ENCODE peak calls at places on chromosomes 2 and 18, in seven cellular contexts. One of them, this sample, is unnamed.
A peak's percentile ranks its signal among the peaks of the same experiment; 100 is the strongest.

GRCh38 chr2:239706407-239706806 is 305.6 kb upstream of the HDAC4 start:
- DNase-seq in right atrium auricular region: no peak
- DNase-seq in CD8-positive, alpha-beta memory T cell: no peak
- DNase-seq in GM23248: no peak
- DNase-seq in mesenteric fat pad: peak; percentile 65
- DNase-seq in cardiac muscle cell: no peak
- DNase-seq in ACHN: no peak
- DNase-seq in this sample: no peak

GRCh38 chr2:97701851-97702465 is 11.4 kb upstream of the ZAP70 start:
- DNase-seq in GM23248: no peak
- DNase-seq in ACHN: no peak
- DNase-seq in right atrium auricular region: peak; percentile 32
- DNase-seq in mesenteric fat pad: peak; percentile 74
- DNase-seq in CD8-positive, alpha-beta memory T cell: no peak
- DNase-seq in cardiac muscle cell: no peak
- DNase-seq in this sample: no peak

GRCh38 chr2:236758406-236758805 is 188.8 kb downstream of the ACKR3 start:
- DNase-seq in GM23248: no peak
- DNase-seq in cardiac muscle cell: no peak
- DNase-seq in right atrium auricular region: no peak
- DNase-seq in mesenteric fat pad: no peak
- DNase-seq in CD8-positive, alpha-beta memory T cell: no peak
- DNase-seq in ACHN: no peak
- DNase-seq in this sample: no peak

GRCh38 chr18:9823805-9824473 is 61.8 kb upstream of the TXNDC2 start:
- DNase-seq in mesenteric fat pad: no peak
- DNase-seq in right atrium auricular region: no peak
- DNase-seq in cardiac muscle cell: no peak
- DNase-seq in GM23248: peak; percentile 78
- DNase-seq in CD8-positive, alpha-beta memory T cell: no peak
- DNase-seq in ACHN: no peak
- DNase-seq in this sample: no peak

GRCh38 chr2:134900151-134900550 is 18.5 kb upstream of the CCNT2 start:
- DNase-seq in right atrium auricular region: no peak
- DNase-seq in mesenteric fat pad: no peak
- DNase-seq in GM23248: peak; percentile 39
- DNase-seq in ACHN: no peak
- DNase-seq in CD8-positive, alpha-beta memory T cell: no peak
- DNase-seq in cardiac muscle cell: no peak
- DNase-seq in this sample: no peak

GRCh38 chr2:77579076-77579769 is 57.0 kb upstream of the LRRTM4 start:
- DNase-seq in right atrium auricular region: no peak
- DNase-seq in cardiac muscle cell: no peak
- DNase-seq in ACHN: peak; percentile 49
- DNase-seq in GM23248: no peak
- DNase-seq in CD8-positive, alpha-beta memory T cell: no peak
- DNase-seq in mesenteric fat pad: no peak
- DNase-seq in this sample: no peak

GRCh38 chr2:26849056-26850001 is 1.4 kb downstream of the DPYSL5 start:
- DNase-seq in mesenteric fat pad: no peak
- DNase-seq in right atrium auricular region: no peak
- DNase-seq in GM23248: no peak
- DNase-seq in cardiac muscle cell: peak; percentile 33
- DNase-seq in ACHN: no peak
- DNase-seq in CD8-positive, alpha-beta memory T cell: no peak
- DNase-seq in this sample: peak; percentile 40

GRCh38 chr2:194705398-194705797 is 951.6 kb upstream of the SLC39A10 start:
- DNase-seq in mesenteric fat pad: no peak
- DNase-seq in ACHN: no peak
- DNase-seq in right atrium auricular region: no peak
- DNase-seq in cardiac muscle cell: no peak
- DNase-seq in GM23248: no peak
- DNase-seq in CD8-positive, alpha-beta memory T cell: no peak
- DNase-seq in this sample: no peak

GRCh38 chr2:205719864-205720263 is 37.6 kb downstream of the NRP2 start:
- DNase-seq in cardiac muscle cell: no peak
- DNase-seq in GM23248: no peak
- DNase-seq in CD8-positive, alpha-beta memory T cell: no peak
- DNase-seq in ACHN: no peak
- DNase-seq in right atrium auricular region: no peak
- DNase-seq in mesenteric fat pad: no peak
- DNase-seq in this sample: no peak

GRCh38 chr2:162506706-162507105 is 162.8 kb downstream of the GCA start:
- DNase-seq in right atrium auricular region: no peak
- DNase-seq in mesenteric fat pad: no peak
- DNase-seq in ACHN: no peak
- DNase-seq in CD8-positive, alpha-beta memory T cell: no peak
- DNase-seq in cardiac muscle cell: no peak
- DNase-seq in GM23248: no peak
- DNase-seq in this sample: no peak

GRCh38 chr18:45802814-45803492 is 22.5 kb upstream of the SIGLEC15 start:
- DNase-seq in right atrium auricular region: no peak
- DNase-seq in cardiac muscle cell: no peak
- DNase-seq in mesenteric fat pad: no peak
- DNase-seq in CD8-positive, alpha-beta memory T cell: no peak
- DNase-seq in GM23248: peak; percentile 99
- DNase-seq in ACHN: peak; percentile 85
- DNase-seq in this sample: no peak

GRCh38 chr2:165055081-165055879 is 100.0 kb upstream of the SLC38A11 start:
- DNase-seq in ACHN: no peak
- DNase-seq in mesenteric fat pad: no peak
- DNase-seq in CD8-positive, alpha-beta memory T cell: no peak
- DNase-seq in GM23248: no peak
- DNase-seq in right atrium auricular region: no peak
- DNase-seq in cardiac muscle cell: peak; percentile 42
- DNase-seq in this sample: no peak

GRCh38 chr2:9737053-9737875 is 106.0 kb upstream of the TAF1B start:
- DNase-seq in cardiac muscle cell: no peak
- DNase-seq in ACHN: peak; percentile 17
- DNase-seq in GM23248: peak; percentile 59
- DNase-seq in right atrium auricular region: no peak
- DNase-seq in CD8-positive, alpha-beta memory T cell: no peak
- DNase-seq in mesenteric fat pad: no peak
- DNase-seq in this sample: no peak

GRCh38 chr2:197158591-197159550 is 151.7 kb downstream of the ANKRD44 start:
- DNase-seq in right atrium auricular region: no peak
- DNase-seq in ACHN: no peak
- DNase-seq in mesenteric fat pad: no peak
- DNase-seq in CD8-positive, alpha-beta memory T cell: no peak
- DNase-seq in cardiac muscle cell: no peak
- DNase-seq in GM23248: peak; percentile 30
- DNase-seq in this sample: no peak

GRCh38 chr2:234968633-234969328 is 17.0 kb downstream of the SH3BP4 start:
- DNase-seq in GM23248: no peak
- DNase-seq in ACHN: no peak
- DNase-seq in CD8-positive, alpha-beta memory T cell: no peak
- DNase-seq in mesenteric fat pad: no peak
- DNase-seq in right atrium auricular region: no peak
- DNase-seq in cardiac muscle cell: no peak
- DNase-seq in this sample: no peak

GRCh38 chr2:136019304-136019703 is 33.9 kb upstream of the DARS1 start:
- DNase-seq in ACHN: no peak
- DNase-seq in mesenteric fat pad: no peak
- DNase-seq in right atrium auricular region: no peak
- DNase-seq in cardiac muscle cell: no peak
- DNase-seq in GM23248: no peak
- DNase-seq in CD8-positive, alpha-beta memory T cell: no peak
- DNase-seq in this sample: no peak

GRCh38 chr2:214361116-214361515 is 49.7 kb upstream of the VWC2L start:
- DNase-seq in ACHN: no peak
- DNase-seq in GM23248: no peak
- DNase-seq in mesenteric fat pad: no peak
- DNase-seq in CD8-positive, alpha-beta memory T cell: no peak
- DNase-seq in cardiac muscle cell: no peak
- DNase-seq in right atrium auricular region: no peak
- DNase-seq in this sample: no peak

GRCh38 chr2:120570001-120570400 is 165.7 kb upstream of the GLI2 start:
- DNase-seq in GM23248: no peak
- DNase-seq in CD8-positive, alpha-beta memory T cell: no peak
- DNase-seq in cardiac muscle cell: no peak
- DNase-seq in ACHN: no peak
- DNase-seq in right atrium auricular region: no peak
- DNase-seq in mesenteric fat pad: no peak
- DNase-seq in this sample: no peak

GRCh38 chr18:30689216-30689615 is 353.3 kb downstream of the DSC3 start:
- DNase-seq in ACHN: no peak
- DNase-seq in GM23248: no peak
- DNase-seq in cardiac muscle cell: no peak
- DNase-seq in mesenteric fat pad: no peak
- DNase-seq in CD8-positive, alpha-beta memory T cell: no peak
- DNase-seq in right atrium auricular region: no peak
- DNase-seq in this sample: no peak

GRCh38 chr2:196334710-196335109 is 163.3 kb upstream of the STK17B start:
- DNase-seq in mesenteric fat pad: no peak
- DNase-seq in GM23248: peak; percentile 16
- DNase-seq in right atrium auricular region: no peak
- DNase-seq in CD8-positive, alpha-beta memory T cell: no peak
- DNase-seq in cardiac muscle cell: no peak
- DNase-seq in ACHN: no peak
- DNase-seq in this sample: no peak

GRCh38 chr2:136072616-136073015 is 45.3 kb downstream of the CXCR4 start:
- DNase-seq in right atrium auricular region: no peak
- DNase-seq in cardiac muscle cell: no peak
- DNase-seq in CD8-positive, alpha-beta memory T cell: no peak
- DNase-seq in ACHN: no peak
- DNase-seq in mesenteric fat pad: no peak
- DNase-seq in GM23248: no peak
- DNase-seq in this sample: no peak

GRCh38 chr2:157444643-157445040 is 753 bp upstream of the CYTIP start:
- DNase-seq in CD8-positive, alpha-beta memory T cell: no peak
- DNase-seq in mesenteric fat pad: no peak
- DNase-seq in cardiac muscle cell: no peak
- DNase-seq in right atrium auricular region: no peak
- DNase-seq in ACHN: no peak
- DNase-seq in GM23248: no peak
- DNase-seq in this sample: no peak

GRCh38 chr18:35076556-35076955 is 35.3 kb downstream of the MAPRE2 start:
- DNase-seq in right atrium auricular region: no peak
- DNase-seq in CD8-positive, alpha-beta memory T cell: no peak
- DNase-seq in cardiac muscle cell: no peak
- DNase-seq in mesenteric fat pad: no peak
- DNase-seq in ACHN: peak; percentile 59
- DNase-seq in GM23248: peak; percentile 71
- DNase-seq in this sample: no peak

GRCh38 chr18:35247412-35248249 is 6.8 kb downstream of the ZNF397 start:
- DNase-seq in GM23248: peak; percentile 6
- DNase-seq in right atrium auricular region: no peak
- DNase-seq in mesenteric fat pad: no peak
- DNase-seq in CD8-positive, alpha-beta memory T cell: no peak
- DNase-seq in ACHN: no peak
- DNase-seq in cardiac muscle cell: no peak
- DNase-seq in this sample: no peak

GRCh38 chr2:240391111-240392051 is 44.1 kb upstream of the GPC1 start:
- DNase-seq in GM23248: no peak
- DNase-seq in ACHN: no peak
- DNase-seq in CD8-positive, alpha-beta memory T cell: no peak
- DNase-seq in cardiac muscle cell: no peak
- DNase-seq in right atrium auricular region: no peak
- DNase-seq in mesenteric fat pad: peak; percentile 81
- DNase-seq in this sample: no peak

GRCh38 chr2:71538656-71539265 is 85.4 kb downstream of the DYSF start:
- DNase-seq in mesenteric fat pad: peak; percentile 43
- DNase-seq in right atrium auricular region: no peak
- DNase-seq in cardiac muscle cell: no peak
- DNase-seq in ACHN: no peak
- DNase-seq in CD8-positive, alpha-beta memory T cell: no peak
- DNase-seq in GM23248: no peak
- DNase-seq in this sample: no peak

GRCh38 chr2:216235462-216235861 is 126.3 kb downstream of the XRCC5 start:
- DNase-seq in ACHN: no peak
- DNase-seq in mesenteric fat pad: no peak
- DNase-seq in CD8-positive, alpha-beta memory T cell: no peak
- DNase-seq in cardiac muscle cell: no peak
- DNase-seq in GM23248: no peak
- DNase-seq in right atrium auricular region: no peak
- DNase-seq in this sample: no peak

GRCh38 chr2:241033994-241034393 is 35.6 kb downstream of the SNED1 start:
- DNase-seq in CD8-positive, alpha-beta memory T cell: no peak
- DNase-seq in right atrium auricular region: peak; percentile 9
- DNase-seq in mesenteric fat pad: peak; percentile 76
- DNase-seq in ACHN: no peak
- DNase-seq in GM23248: no peak
- DNase-seq in cardiac muscle cell: no peak
- DNase-seq in this sample: no peak

GRCh38 chr2:179340678-179341077 is 76.0 kb upstream of the SESTD1 start:
- DNase-seq in GM23248: peak; percentile 65
- DNase-seq in cardiac muscle cell: peak; percentile 43
- DNase-seq in right atrium auricular region: no peak
- DNase-seq in mesenteric fat pad: no peak
- DNase-seq in CD8-positive, alpha-beta memory T cell: no peak
- DNase-seq in ACHN: peak; percentile 25
- DNase-seq in this sample: no peak

GRCh38 chr2:35462226-35462983 is 893.2 kb upstream of the CRIM1 start:
- DNase-seq in mesenteric fat pad: no peak
- DNase-seq in cardiac muscle cell: no peak
- DNase-seq in right atrium auricular region: no peak
- DNase-seq in ACHN: peak; percentile 66
- DNase-seq in GM23248: peak; percentile 5
- DNase-seq in CD8-positive, alpha-beta memory T cell: no peak
- DNase-seq in this sample: no peak

GRCh38 chr18:23752363-23752762 is 63.1 kb downstream of the LAMA3 start:
- DNase-seq in CD8-positive, alpha-beta memory T cell: no peak
- DNase-seq in cardiac muscle cell: no peak
- DNase-seq in ACHN: no peak
- DNase-seq in mesenteric fat pad: no peak
- DNase-seq in GM23248: no peak
- DNase-seq in right atrium auricular region: no peak
- DNase-seq in this sample: no peak

GRCh38 chr2:120470041-120470716 is 124.2 kb downstream of the INHBB start:
- DNase-seq in ACHN: no peak
- DNase-seq in cardiac muscle cell: no peak
- DNase-seq in CD8-positive, alpha-beta memory T cell: no peak
- DNase-seq in mesenteric fat pad: peak; percentile 92
- DNase-seq in GM23248: peak; percentile 99
- DNase-seq in right atrium auricular region: peak; percentile 92
- DNase-seq in this sample: no peak

GRCh38 chr2:18384242-18384641 is 176.2 kb downstream of the RDH14 start:
- DNase-seq in CD8-positive, alpha-beta memory T cell: no peak
- DNase-seq in right atrium auricular region: no peak
- DNase-seq in mesenteric fat pad: no peak
- DNase-seq in cardiac muscle cell: no peak
- DNase-seq in ACHN: no peak
- DNase-seq in GM23248: no peak
- DNase-seq in this sample: no peak

GRCh38 chr2:100359576-100359975 is 37.3 kb upstream of the LONRF2 start:
- DNase-seq in cardiac muscle cell: no peak
- DNase-seq in CD8-positive, alpha-beta memory T cell: no peak
- DNase-seq in GM23248: peak; percentile 4
- DNase-seq in mesenteric fat pad: no peak
- DNase-seq in ACHN: no peak
- DNase-seq in right atrium auricular region: no peak
- DNase-seq in this sample: no peak

GRCh38 chr2:171205551-171205950 is 44.9 kb upstream of the TLK1 start:
- DNase-seq in right atrium auricular region: no peak
- DNase-seq in GM23248: no peak
- DNase-seq in ACHN: no peak
- DNase-seq in CD8-positive, alpha-beta memory T cell: no peak
- DNase-seq in mesenteric fat pad: no peak
- DNase-seq in cardiac muscle cell: no peak
- DNase-seq in this sample: no peak

GRCh38 chr2:124254621-124255020 is 229.5 kb downstream of the CNTNAP5 start:
- DNase-seq in right atrium auricular region: no peak
- DNase-seq in GM23248: no peak
- DNase-seq in cardiac muscle cell: no peak
- DNase-seq in ACHN: no peak
- DNase-seq in CD8-positive, alpha-beta memory T cell: no peak
- DNase-seq in mesenteric fat pad: no peak
- DNase-seq in this sample: no peak

GRCh38 chr18:79476918-79477685 is 81.4 kb downstream of the NFATC1 start:
- DNase-seq in CD8-positive, alpha-beta memory T cell: no peak
- DNase-seq in right atrium auricular region: no peak
- DNase-seq in cardiac muscle cell: no peak
- DNase-seq in mesenteric fat pad: no peak
- DNase-seq in ACHN: no peak
- DNase-seq in GM23248: no peak
- DNase-seq in this sample: no peak

GRCh38 chr2:28684142-28684858 is 67.3 kb upstream of the PPP1CB start:
- DNase-seq in GM23248: no peak
- DNase-seq in right atrium auricular region: no peak
- DNase-seq in cardiac muscle cell: no peak
- DNase-seq in ACHN: no peak
- DNase-seq in CD8-positive, alpha-beta memory T cell: no peak
- DNase-seq in mesenteric fat pad: no peak
- DNase-seq in this sample: peak; percentile 22